ENCODE peak calls at places on chromosomes 6 and 20, in six cellular contexts. One of them, this sample, is unnamed.

GRCh38 chr6:2782356-2782708 is 17.1 kb downstream of the WRNIP1 start:
- DNase-seq in HepG2: no peak
- DNase-seq in K562: no peak
- DNase-seq in HL-60: no peak
- DNase-seq in GM12878: no peak
- DNase-seq in SK-N-SH: no peak
- DNase-seq in this sample: no peak

GRCh38 chr6:139882977-139883728 is 508.7 kb upstream of the CITED2 start:
- DNase-seq in HepG2: peak; percentile 7
- DNase-seq in K562: no peak
- DNase-seq in HL-60: no peak
- DNase-seq in GM12878: no peak
- DNase-seq in SK-N-SH: no peak
- DNase-seq in this sample: no peak

GRCh38 chr6:76803038-76803580 is 660.2 kb downstream of the HTR1B start:
- DNase-seq in HepG2: no peak
- DNase-seq in K562: no peak
- DNase-seq in HL-60: no peak
- DNase-seq in GM12878: no peak
- DNase-seq in SK-N-SH: no peak
- DNase-seq in this sample: no peak

GRCh38 chr6:145071836-145072235 is 663.5 kb downstream of the EPM2A start:
- DNase-seq in HepG2: no peak
- DNase-seq in K562: no peak
- DNase-seq in HL-60: no peak
- DNase-seq in GM12878: no peak
- DNase-seq in SK-N-SH: no peak
- DNase-seq in this sample: no peak

GRCh38 chr6:158816329-158816728 is 2.8 kb downstream of the EZR start:
- DNase-seq in HepG2: no peak
- DNase-seq in K562: peak; percentile 78
- DNase-seq in HL-60: no peak
- DNase-seq in GM12878: no peak
- DNase-seq in SK-N-SH: no peak
- DNase-seq in this sample: no peak

GRCh38 chr6:45626087-45626891 is 248.6 kb upstream of the SUPT3H start:
- DNase-seq in HepG2: no peak
- DNase-seq in K562: no peak
- DNase-seq in HL-60: no peak
- DNase-seq in GM12878: no peak
- DNase-seq in SK-N-SH: no peak
- DNase-seq in this sample: no peak

GRCh38 chr20:20837574-20838021 is 125.2 kb upstream of the RALGAPA2 start:
- DNase-seq in HepG2: peak; percentile 60
- DNase-seq in K562: peak; percentile 51
- DNase-seq in HL-60: no peak
- DNase-seq in GM12878: no peak
- DNase-seq in SK-N-SH: peak; percentile 63
- DNase-seq in this sample: peak; percentile 78

GRCh38 chr6:100721256-100721655 is 159.9 kb downstream of the ASCC3 start:
- DNase-seq in HepG2: no peak
- DNase-seq in K562: no peak
- DNase-seq in HL-60: no peak
- DNase-seq in GM12878: no peak
- DNase-seq in SK-N-SH: no peak
- DNase-seq in this sample: no peak

GRCh38 chr6:15874821-15875220 is 212.0 kb upstream of the DTNBP1 start:
- DNase-seq in HepG2: no peak
- DNase-seq in K562: no peak
- DNase-seq in HL-60: no peak
- DNase-seq in GM12878: no peak
- DNase-seq in SK-N-SH: no peak
- DNase-seq in this sample: no peak

GRCh38 chr6:148934534-148934933 is 187.7 kb downstream of the UST start:
- DNase-seq in HepG2: no peak
- DNase-seq in K562: no peak
- DNase-seq in HL-60: no peak
- DNase-seq in GM12878: no peak
- DNase-seq in SK-N-SH: no peak
- DNase-seq in this sample: no peak

GRCh38 chr6:4300917-4301316 is 165.5 kb upstream of the ECI2 start:
- DNase-seq in HepG2: no peak
- DNase-seq in K562: no peak
- DNase-seq in HL-60: no peak
- DNase-seq in GM12878: no peak
- DNase-seq in SK-N-SH: no peak
- DNase-seq in this sample: no peak

GRCh38 chr6:2669067-2669710 is 81.5 kb downstream of the MYLK4 start:
- DNase-seq in HepG2: no peak
- DNase-seq in K562: no peak
- DNase-seq in HL-60: no peak
- DNase-seq in GM12878: no peak
- DNase-seq in SK-N-SH: no peak
- DNase-seq in this sample: no peak

GRCh38 chr6:132062626-132063025 is 111.5 kb upstream of the CCN2 start:
- DNase-seq in HepG2: no peak
- DNase-seq in K562: no peak
- DNase-seq in HL-60: no peak
- DNase-seq in GM12878: no peak
- DNase-seq in SK-N-SH: no peak
- DNase-seq in this sample: no peak

GRCh38 chr6:3749991-3750323 is 1.6 kb downstream of the PXDC1 start:
- DNase-seq in HepG2: peak; percentile 30
- DNase-seq in K562: peak; percentile 41
- DNase-seq in HL-60: no peak
- DNase-seq in GM12878: no peak
- DNase-seq in SK-N-SH: no peak
- DNase-seq in this sample: no peak

GRCh38 chr20:25000268-25000801 is 7.8 kb upstream of the APMAP start:
- DNase-seq in HepG2: no peak
- DNase-seq in K562: no peak
- DNase-seq in HL-60: no peak
- DNase-seq in GM12878: no peak
- DNase-seq in SK-N-SH: no peak
- DNase-seq in this sample: no peak

GRCh38 chr6:116352515-116353471 is 18.0 kb upstream of the DSE start:
- DNase-seq in HepG2: no peak
- DNase-seq in K562: no peak
- DNase-seq in HL-60: no peak
- DNase-seq in GM12878: peak; percentile 38
- DNase-seq in SK-N-SH: no peak
- DNase-seq in this sample: no peak
- TF ChIP-seq GABPA in HepG2: no peak
- TF ChIP-seq GABPA in K562: no peak
- TF ChIP-seq GABPA in HL-60: no peak
- TF ChIP-seq GABPA in GM12878: peak; percentile 50
- TF ChIP-seq GABPA in SK-N-SH: no peak
- TF ChIP-seq GABPA in this sample: no peak

DNA sequence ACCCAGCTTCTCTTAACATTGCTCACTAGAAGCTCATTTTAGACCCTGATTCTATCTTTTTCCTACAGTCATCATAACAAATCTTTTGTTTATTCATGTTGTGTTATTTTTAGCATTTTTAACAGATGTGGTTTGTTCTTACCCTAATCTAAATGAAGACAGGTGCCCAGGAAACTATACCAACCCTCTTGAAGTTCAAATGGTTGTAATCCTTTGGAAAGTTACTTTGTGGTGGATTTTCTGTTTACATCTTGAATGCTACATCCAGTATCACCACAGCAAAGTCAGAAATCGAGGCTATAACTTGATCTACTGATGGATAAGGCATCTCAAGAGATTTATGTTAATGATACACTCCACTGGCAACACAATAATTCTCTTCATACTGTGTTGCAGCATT is 26.2 kb downstream of the SMAP1 start:
- DNase-seq in HepG2: no peak
- DNase-seq in K562: no peak
- DNase-seq in HL-60: no peak
- DNase-seq in GM12878: no peak
- DNase-seq in SK-N-SH: no peak
- DNase-seq in this sample: no peak
- H3K27ac ChIP-seq in HepG2: no peak overlapping the region
- H3K27ac ChIP-seq in K562: no peak overlapping the region
- H3K27ac ChIP-seq in HL-60: no peak overlapping the region
- H3K27ac ChIP-seq in GM12878: no peak overlapping the region
- H3K27ac ChIP-seq in SK-N-SH: no peak overlapping the region
- H3K27ac ChIP-seq in this sample: no peak overlapping the region

DNA sequence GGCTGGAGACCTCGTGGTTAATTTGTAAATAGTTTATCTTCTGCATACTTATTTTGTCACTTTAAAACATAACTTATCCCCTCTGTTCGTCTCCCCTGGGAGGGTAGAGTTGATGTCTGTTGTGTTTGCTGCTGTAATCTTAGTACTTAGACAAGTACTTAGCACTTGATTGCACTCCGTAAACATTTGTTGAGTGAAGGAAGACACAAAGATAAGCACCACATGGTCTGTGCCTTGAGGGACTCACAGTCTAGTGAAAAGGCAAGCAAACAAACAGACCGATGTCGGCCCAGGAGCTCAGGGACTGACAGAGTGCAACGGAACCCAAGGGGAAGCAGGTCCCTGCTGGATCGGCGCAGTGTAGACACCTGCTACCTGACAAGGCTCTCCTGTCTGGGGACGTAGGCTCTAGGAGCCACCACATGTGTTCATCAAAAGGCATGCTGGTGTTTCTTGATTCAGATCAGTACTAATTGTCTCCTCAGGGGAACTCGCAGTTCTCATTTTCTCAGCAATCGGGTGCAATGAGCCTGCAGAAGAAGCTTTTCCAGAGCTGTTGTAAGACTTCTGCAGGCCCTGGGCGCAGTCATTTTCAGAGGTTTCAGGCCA is 31.4 kb downstream of the EDN3 start:
- DNase-seq in HepG2: no peak
- DNase-seq in K562: no peak
- DNase-seq in HL-60: no peak
- DNase-seq in GM12878: no peak
- DNase-seq in SK-N-SH: no peak
- DNase-seq in this sample: no peak
- TF ChIP-seq GABPA in HepG2: no peak
- TF ChIP-seq GABPA in K562: no peak
- TF ChIP-seq GABPA in HL-60: no peak
- TF ChIP-seq GABPA in GM12878: no peak
- TF ChIP-seq GABPA in SK-N-SH: no peak
- TF ChIP-seq GABPA in this sample: no peak

GRCh38 chr6:8075704-8076103 is 11.5 kb upstream of the BLOC1S5 start:
- DNase-seq in HepG2: peak; percentile 41
- DNase-seq in K562: no peak
- DNase-seq in HL-60: no peak
- DNase-seq in GM12878: no peak
- DNase-seq in SK-N-SH: no peak
- DNase-seq in this sample: no peak
- H3K27ac ChIP-seq in HepG2: no peak overlapping the region
- H3K27ac ChIP-seq in K562: no peak overlapping the region
- H3K27ac ChIP-seq in HL-60: peak overlapping the region; percentile 54
- H3K27ac ChIP-seq in GM12878: no peak overlapping the region
- H3K27ac ChIP-seq in SK-N-SH: no peak overlapping the region
- H3K27ac ChIP-seq in this sample: no peak overlapping the region

DNA sequence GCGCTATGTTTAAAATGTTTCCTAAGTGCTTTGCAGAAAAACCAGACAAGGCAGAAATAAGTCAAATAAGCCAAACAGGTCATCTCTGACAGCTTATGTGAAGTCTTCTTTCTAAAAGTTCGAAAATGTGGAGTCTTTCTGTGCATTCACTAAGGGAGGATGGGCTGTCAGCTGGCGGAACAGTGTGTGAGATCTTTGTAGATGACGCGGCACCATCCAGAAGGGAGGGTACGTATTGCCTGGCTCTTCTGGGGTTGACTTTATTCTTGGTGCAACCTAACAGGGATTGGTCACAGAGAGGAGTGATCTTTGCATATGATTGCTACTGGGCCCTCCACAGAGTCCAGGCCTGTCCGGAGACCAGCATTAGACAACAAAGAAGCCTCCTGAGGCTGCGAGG is 114.5 kb upstream of the EDN1 start:
- DNase-seq in HepG2: no peak
- DNase-seq in K562: peak; percentile 14
- DNase-seq in HL-60: no peak
- DNase-seq in GM12878: no peak
- DNase-seq in SK-N-SH: no peak
- DNase-seq in this sample: no peak
- TF ChIP-seq GABPA in HepG2: no peak
- TF ChIP-seq GABPA in K562: no peak
- TF ChIP-seq GABPA in HL-60: no peak
- TF ChIP-seq GABPA in GM12878: no peak
- TF ChIP-seq GABPA in SK-N-SH: no peak
- TF ChIP-seq GABPA in this sample: no peak

DNA sequence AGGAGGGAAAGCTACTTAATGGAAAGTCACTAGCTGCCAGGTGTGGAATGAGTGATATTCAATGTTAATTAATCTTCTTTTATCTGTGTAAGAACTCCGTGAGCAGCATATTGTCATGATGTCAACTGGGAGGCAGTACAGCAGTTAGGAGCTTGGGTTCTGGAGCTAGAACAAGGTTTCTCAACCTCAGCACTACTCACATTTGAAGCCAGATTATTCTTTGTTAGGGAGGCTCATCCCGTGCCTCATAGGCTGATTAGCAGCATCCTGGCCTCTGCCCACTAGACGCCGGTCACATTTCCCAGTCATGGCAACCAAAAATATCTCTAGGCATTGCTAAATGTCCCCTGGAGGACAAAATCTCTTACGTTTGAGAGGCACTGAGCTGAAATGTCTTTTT is 41.2 kb downstream of the BCAS1 start:
- DNase-seq in HepG2: no peak
- DNase-seq in K562: no peak
- DNase-seq in HL-60: no peak
- DNase-seq in GM12878: no peak
- DNase-seq in SK-N-SH: no peak
- DNase-seq in this sample: no peak
- H3K27ac ChIP-seq in HepG2: no peak overlapping the region
- H3K27ac ChIP-seq in K562: no peak overlapping the region
- H3K27ac ChIP-seq in HL-60: no peak overlapping the region
- H3K27ac ChIP-seq in GM12878: no peak overlapping the region
- H3K27ac ChIP-seq in SK-N-SH: peak overlapping the region; percentile 34
- H3K27ac ChIP-seq in this sample: no peak overlapping the region

GRCh38 chr6:51473996-51474975 is 613.1 kb downstream of the PKHD1 start:
- DNase-seq in HepG2: no peak
- DNase-seq in K562: no peak
- DNase-seq in HL-60: no peak
- DNase-seq in GM12878: no peak
- DNase-seq in SK-N-SH: no peak
- DNase-seq in this sample: no peak
- TF ChIP-seq GABPA in HepG2: no peak
- TF ChIP-seq GABPA in K562: no peak
- TF ChIP-seq GABPA in HL-60: no peak
- TF ChIP-seq GABPA in GM12878: no peak
- TF ChIP-seq GABPA in SK-N-SH: no peak
- TF ChIP-seq GABPA in this sample: no peak